ENCODE peak calls at places on chromosomes 13 and 19, in nine cellular contexts. A, W, Y, V, U, O, B, E and X are unnamed samples.

GRCh38 chr13:56015919-56016318 is 1124.8 kb upstream of the PRR20A start:
- DNase-seq in E (no peak), Y (no peak), V (no peak), W (no peak), O (no peak), A (no peak), U (no peak), B (no peak), X (no peak)

GRCh38 chr13:97849305-97849704 is 104.2 kb upstream of the IPO5 start:
- DNase-seq in U (peak), W (no peak), O (no peak), Y (peak), E (no peak), B (peak), A (peak), V (no peak), X (peak)

GRCh38 chr13:31056650-31057275 is 104.9 kb downstream of the HSPH1 start:
- DNase-seq in Y (no peak), O (peak), E (no peak), V (no peak), A (no peak), U (no peak), B (no peak), W (no peak), X (no peak)

GRCh38 chr19:17755977-17756670 is 4.8 kb downstream of the FCHO1 start:
- DNase-seq in E (no peak), B (no peak), Y (no peak), O (peak), U (peak), V (peak), A (peak), W (no peak), X (peak)

GRCh38 chr19:11264452-11265176 is 2.3 kb upstream of the DOCK6 start:
- DNase-seq in A (no peak), Y (no peak), B (peak), V (no peak), O (no peak), U (no peak), W (no peak), E (peak), X (peak)

GRCh38 chr19:41456342-41456918 is 13.5 kb downstream of the ERICH4 start:
- DNase-seq in V (no peak), W (no peak), B (no peak), Y (no peak), U (no peak), E (no peak), A (no peak), O (no peak), X (no peak)

GRCh38 chr13:63124863-63125262 is 1709.2 kb upstream of the PCDH20 start:
- DNase-seq in E (no peak), B (peak), Y (no peak), O (no peak), U (no peak), W (no peak), V (no peak), A (no peak), X (no peak)

GRCh38 chr13:30585748-30586262 is 31.9 kb upstream of the USPL1 start:
- DNase-seq in E (no peak), U (no peak), W (no peak), A (no peak), Y (no peak), O (no peak), B (peak), V (no peak), X (no peak)

GRCh38 chr19:15124572-15125231 is 17.5 kb downstream of the SYDE1 start:
- DNase-seq in E (no peak), Y (no peak), W (no peak), A (no peak), B (peak), O (no peak), U (peak), V (no peak), X (no peak)

GRCh38 chr19:17394891-17395415 is 957 bp upstream of the CCDC194 start:
- DNase-seq in B (peak), E (no peak), Y (no peak), A (peak), O (no peak), U (no peak), V (peak), W (peak), X (no peak)

GRCh38 chr19:2923510-2923909 is 21.3 kb downstream of the ZNF77 start:
- DNase-seq in W (no peak), O (no peak), E (no peak), V (no peak), B (peak), A (peak), Y (peak), U (peak), X (no peak)

GRCh38 chr13:24063281-24063851 is 97.2 kb upstream of the SPATA13 start:
- DNase-seq in W (no peak), V (no peak), B (no peak), U (peak), Y (no peak), A (peak), E (no peak), O (no peak), X (no peak)

GRCh38 chr19:27821418-27822018 is 1391.4 kb downstream of the UQCRFS1 start:
- DNase-seq in O (no peak), E (no peak), W (no peak), B (no peak), U (no peak), V (no peak), Y (no peak), A (no peak), X (no peak)

GRCh38 chr19:4633140-4633967 is 6.0 kb upstream of the TNFAIP8L1 start:
- DNase-seq in Y (peak), A (no peak), E (peak), V (peak), U (peak), O (no peak), W (no peak), B (peak), X (peak)